ENCODE peak calls at places on chromosomes 13 and 19, in six cellular contexts. V, S, T, Y, R and C are unnamed samples.

GRCh38 chr13:113129480-113129879 is 6.9 kb downstream of the F10 start:
- DNase-seq in Y (no peak), T (no peak), R (no peak), S (peak; percentile 72), V (no peak), C (no peak)

GRCh38 chr13:25908390-25908789 is 143.4 kb downstream of the SHISA2 start:
- DNase-seq in V (no peak), R (no peak), S (no peak), T (no peak), Y (no peak), C (no peak)

GRCh38 chr13:50069255-50069654 is 54.0 kb downstream of the KCNRG start:
- DNase-seq in V (no peak), R (no peak), T (no peak), S (no peak), Y (no peak), C (no peak)

GRCh38 chr19:55383789-55384575 is at the start of gene TMEM238:
- DNase-seq in S (peak; percentile 86), V (no peak), T (no peak), R (peak; percentile 53), Y (peak; percentile 77), C (peak; percentile 83)

GRCh38 chr19:10076535-10076934 is 9.6 kb upstream of the SHFL start:
- DNase-seq in Y (no peak), R (no peak), V (no peak), S (no peak), T (no peak), C (no peak)

GRCh38 chr13:40172149-40172591 is 494.3 kb downstream of the FOXO1 start:
- DNase-seq in T (no peak), R (no peak), Y (no peak), V (no peak), S (no peak), C (no peak)

GRCh38 chr19:17549088-17549740 is 6.2 kb upstream of the COLGALT1 start:
- DNase-seq in S (no peak), Y (no peak), R (no peak), T (no peak), V (no peak), C (no peak)

GRCh38 chr13:101289764-101290163 is 126.5 kb downstream of the NALCN start:
- DNase-seq in Y (peak; percentile 6), T (peak; percentile 13), R (no peak), S (no peak), V (peak; percentile 64), C (no peak)

GRCh38 chr13:104773775-104774174 is 1707.6 kb upstream of the SLC10A2 start:
- DNase-seq in S (no peak), T (peak; percentile 21), V (no peak), Y (peak; percentile 27), R (no peak), C (no peak)

GRCh38 chr19:53906211-53907192 is 2.6 kb upstream of the CACNG7 start:
- DNase-seq in Y (peak; percentile 16), R (peak; percentile 50), T (no peak), V (peak; percentile 53), S (peak; percentile 87), C (no peak)

GRCh38 chr13:31046711-31047279 is 114.3 kb downstream of the TEX26 start:
- DNase-seq in V (no peak), R (no peak), Y (peak; percentile 48), S (no peak), T (no peak), C (peak; percentile 68)

GRCh38 chr13:46486270-46486669 is 66.7 kb upstream of the LRCH1 start:
- DNase-seq in V (no peak), R (no peak), Y (no peak), T (no peak), S (no peak), C (no peak)

GRCh38 chr19:52224211-52224610 is 34.4 kb downstream of the PPP2R1A start:
- DNase-seq in V (no peak), Y (no peak), S (peak; percentile 52), T (no peak), R (peak; percentile 2), C (no peak)

GRCh38 chr19:2231621-2232221 is 4.4 kb downstream of the PLEKHJ1 start:
- DNase-seq in R (no peak), T (no peak), V (no peak), S (no peak), Y (no peak), C (no peak)

GRCh38 chr19:28316464-28316863 is 896.5 kb downstream of the UQCRFS1 start:
- DNase-seq in S (no peak), T (no peak), Y (no peak), R (no peak), V (no peak), C (no peak)

GRCh38 chr13:60351326-60351725 is 45.7 kb upstream of the TDRD3 start:
- DNase-seq in V (no peak), T (peak; percentile 13), Y (no peak), R (no peak), S (no peak), C (no peak)

DNA sequence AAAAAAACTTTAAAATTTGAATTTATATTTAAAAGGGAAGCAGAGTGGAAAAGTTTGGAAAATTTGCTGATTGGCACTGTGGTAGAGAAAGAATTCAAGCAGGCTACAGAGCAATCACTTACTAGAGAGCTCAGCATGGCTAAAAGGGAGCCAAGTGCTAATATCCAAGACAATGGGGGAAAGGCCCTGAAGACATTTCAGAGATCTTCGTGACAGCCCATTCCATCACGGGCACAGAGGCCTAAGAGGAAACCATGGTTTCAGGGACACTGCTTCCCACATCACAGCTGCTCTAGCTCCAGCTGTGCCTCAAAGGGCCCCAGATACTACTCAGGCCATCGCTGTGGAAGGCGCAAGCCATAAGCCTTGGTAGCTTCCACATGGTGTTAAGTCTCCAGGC is 73.7 kb downstream of the SGCG start:
- DNase-seq in T (no peak), S (no peak), V (no peak), Y (no peak), R (no peak), C (no peak)
- H3K27ac ChIP-seq in T (no peak overlapping the region), S (no peak overlapping the region), V (no peak overlapping the region), Y (no peak overlapping the region), R (no peak overlapping the region), C (no peak overlapping the region)

GRCh38 chr13:110138009-110138699 is 168.8 kb downstream of the COL4A1 start:
- DNase-seq in V (no peak), R (peak; percentile 58), S (peak; percentile 95), Y (peak; percentile 19), T (no peak), C (peak; percentile 86)

GRCh38 chr13:110135977-110136597 is 170.9 kb downstream of the COL4A1 start:
- DNase-seq in S (no peak), T (no peak), R (no peak), Y (no peak), V (no peak), C (no peak)

GRCh38 chr13:110137677-110138008 is 169.3 kb downstream of the COL4A1 start:
- DNase-seq in Y (peak; percentile 18), V (peak; percentile 50), R (peak; percentile 64), T (no peak), S (no peak), C (no peak)

GRCh38 chr13:110138700-110139036 is 168.3 kb downstream of the COL4A1 start:
- DNase-seq in T (no peak), S (no peak), Y (no peak), R (no peak), V (no peak), C (no peak)

DNA sequence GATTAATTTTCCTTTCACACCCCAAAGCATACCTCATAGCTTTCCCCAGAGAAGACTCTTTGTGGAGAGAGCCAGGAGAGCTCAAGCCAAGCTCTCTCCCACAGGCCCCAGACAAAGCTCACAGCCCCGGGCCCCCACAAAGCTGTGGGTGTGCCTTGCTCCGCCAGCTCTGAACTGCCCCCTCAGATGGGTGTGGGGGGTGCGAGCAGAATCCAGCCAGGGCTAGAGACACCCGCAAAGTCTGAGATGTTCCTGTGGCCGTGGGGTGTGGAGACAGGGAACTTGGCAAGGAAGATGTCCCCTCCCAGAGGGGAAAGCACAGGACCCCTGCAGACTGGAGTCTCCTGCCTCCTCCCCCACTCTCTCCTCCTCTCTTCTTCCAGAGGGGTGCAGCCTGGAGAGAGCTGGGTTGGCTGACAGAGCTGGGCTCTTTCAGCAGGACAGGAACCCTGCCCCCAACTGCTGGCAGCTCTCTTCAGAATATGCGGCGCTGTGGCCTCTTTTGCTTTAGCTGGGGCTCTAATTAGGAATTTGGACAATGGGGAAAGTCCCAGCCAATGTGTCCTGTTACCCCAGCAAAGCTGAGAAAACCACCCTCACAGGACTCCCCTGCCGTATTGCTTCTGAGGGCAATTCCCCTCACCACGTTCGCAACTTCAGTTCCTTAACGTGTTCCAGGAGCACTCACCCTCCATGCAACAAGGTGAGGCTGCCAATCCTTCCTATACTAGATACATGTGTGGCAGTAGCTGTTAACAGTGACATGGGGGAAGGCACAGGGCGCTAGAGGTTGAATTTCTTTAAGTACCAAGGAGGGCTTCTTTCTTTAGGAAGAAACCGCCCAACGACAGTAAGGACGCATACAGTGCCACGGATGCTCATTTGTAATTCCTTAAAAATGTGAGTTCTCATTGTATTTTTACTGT is 170.0 kb downstream of the COL4A1 start:
- DNase-seq in R (peak; percentile 54), V (no peak), Y (no peak), S (no peak), T (no peak), C (no peak)
- H3K27ac ChIP-seq in R (peak overlapping the region; percentile 76), V (peak overlapping the region; percentile 11), Y (no peak overlapping the region), S (no peak overlapping the region), T (no peak overlapping the region), C (peak overlapping the region; percentile 61)

DNA sequence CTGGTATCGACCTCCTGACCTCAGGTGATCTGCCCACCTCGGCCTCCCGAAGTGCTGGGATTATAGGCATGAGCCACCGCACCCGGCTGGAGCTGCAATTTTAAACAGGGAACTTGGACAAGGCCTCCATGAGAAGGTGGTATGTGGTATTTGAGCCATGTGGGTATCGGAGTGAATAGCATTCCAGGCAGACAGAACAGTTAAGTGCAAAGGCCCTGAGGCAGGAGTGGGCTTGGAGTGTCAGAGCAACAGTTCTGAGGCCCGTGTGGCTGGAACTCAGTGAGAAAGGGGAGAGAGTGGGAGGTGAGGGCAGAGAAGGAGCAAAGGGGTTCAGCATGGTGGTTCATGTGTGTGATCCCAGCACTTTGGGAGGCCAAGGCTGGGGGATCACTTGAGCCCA is 2.9 kb downstream of the RCN3 start:
- DNase-seq in S (no peak), T (no peak), V (no peak), Y (no peak), R (no peak), C (no peak)
- H3K27ac ChIP-seq in S (no peak overlapping the region), T (no peak overlapping the region), V (no peak overlapping the region), Y (no peak overlapping the region), R (no peak overlapping the region), C (no peak overlapping the region)

GRCh38 chr19:44774614-44775013 is 3.1 kb upstream of the CBLC start:
- DNase-seq in R (no peak), T (no peak), S (no peak), V (no peak), Y (no peak), C (no peak)

GRCh38 chr19:44770550-44771257 is 7.0 kb upstream of the CBLC start:
- DNase-seq in R (peak; percentile 89), Y (peak; percentile 98), V (peak; percentile 70), S (peak; percentile 95), T (peak; percentile 84), C (peak; percentile 94)

GRCh38 chr19:44776402-44777096 is 1.1 kb upstream of the CBLC start:
- DNase-seq in V (no peak), S (no peak), R (no peak), Y (peak; percentile 97), T (no peak), C (no peak)

GRCh38 chr19:44775676-44776240 is 1.9 kb upstream of the CBLC start:
- DNase-seq in Y (no peak), R (no peak), S (no peak), V (no peak), T (no peak), C (no peak)

DNA sequence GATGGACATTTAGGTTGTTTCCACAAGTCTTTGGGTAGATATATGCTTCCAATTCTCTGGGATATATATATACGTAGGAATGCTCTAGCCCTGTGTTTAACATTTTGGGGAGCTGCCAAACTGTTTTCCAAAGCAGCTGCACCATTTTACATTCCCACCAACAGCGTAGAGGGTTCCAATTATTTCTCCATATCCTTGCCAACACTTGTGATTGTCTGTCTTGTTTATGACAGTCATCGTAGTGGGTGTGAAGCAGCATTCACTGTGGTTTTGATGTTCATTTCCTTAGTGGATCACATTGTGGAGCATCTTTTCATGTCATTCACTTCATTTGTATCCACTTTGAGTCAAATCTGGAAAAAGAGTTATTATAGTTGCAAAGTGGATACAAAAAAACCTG is 4.7 kb upstream of the CBLC start:
- DNase-seq in V (no peak), T (no peak), R (no peak), Y (no peak), S (no peak), C (no peak)
- H3K27ac ChIP-seq in V (no peak overlapping the region), T (no peak overlapping the region), R (no peak overlapping the region), Y (no peak overlapping the region), S (no peak overlapping the region), C (no peak overlapping the region)